ENCODE peak calls at places on chromosomes 6 and 20, in seven cellular contexts. S, D, T, N, Y, J and Z are unnamed samples.

GRCh38 chr6:32152414-32153251 is 894 bp upstream of the PRRT1 start:
- DNase-seq in S (no peak), D (peak), T (no peak), N (no peak), Y (peak), J (peak), Z (peak)

GRCh38 chr20:1934578-1935573 is 39.7 kb downstream of the SIRPA start:
- DNase-seq in S (no peak), D (peak), T (no peak), N (no peak), Y (peak), J (peak), Z (peak)

GRCh38 chr20:47799116-47799715 is 13.9 kb upstream of the SULF2 start:
- DNase-seq in S (no peak), D (peak), T (no peak), N (no peak), Y (no peak), J (no peak), Z (no peak)

GRCh38 chr6:27812078-27812804 is 100.0 kb downstream of the OR2B2 start:
- DNase-seq in S (no peak), D (no peak), T (peak), N (no peak), Y (peak), J (no peak), Z (no peak)

GRCh38 chr20:14992071-14992654 is 654.8 kb upstream of the FLRT3 start:
- DNase-seq in S (no peak), D (peak), T (no peak), N (no peak), Y (no peak), J (peak), Z (no peak)

GRCh38 chr6:158027590-158028285 is 46.1 kb downstream of the SYNJ2 start:
- DNase-seq in S (no peak), D (no peak), T (peak), N (no peak), Y (no peak), J (no peak), Z (no peak)

GRCh38 chr6:75893058-75893775 is 144.2 kb downstream of the MYO6 start:
- DNase-seq in S (peak), D (peak), T (peak), N (no peak), Y (peak), J (peak), Z (peak)

GRCh38 chr6:112252571-112253504 is 1.5 kb downstream of the LAMA4 start:
- DNase-seq in S (no peak), D (peak), T (no peak), N (no peak), Y (no peak), J (peak), Z (peak)

GRCh38 chr6:170532867-170533488 is 20.1 kb downstream of the PSMB1 start:
- DNase-seq in S (no peak), D (no peak), T (no peak), N (no peak), Y (no peak), J (no peak), Z (no peak)

GRCh38 chr6:153012856-153013255 is 10.3 kb upstream of the MTRF1L start:
- DNase-seq in S (no peak), D (no peak), T (no peak), N (no peak), Y (no peak), J (peak), Z (peak)

GRCh38 chr6:292506-293184 is 358 bp downstream of the DUSP22 start:
- DNase-seq in S (peak), D (peak), T (no peak), N (peak), Y (peak), J (peak), Z (no peak)

GRCh38 chr6:13653296-13653695 is 38.2 kb downstream of the NOL7 start:
- DNase-seq in S (no peak), D (no peak), T (no peak), N (no peak), Y (peak), J (no peak), Z (peak)

GRCh38 chr20:36493801-36494114 is 47.6 kb upstream of the MYL9 start:
- DNase-seq in S (no peak), D (peak), T (peak), N (no peak), Y (peak), J (peak), Z (peak)

GRCh38 chr6:127420558-127420957 is 38.6 kb downstream of the KIAA0408 start:
- DNase-seq in S (peak), D (peak), T (peak), N (peak), Y (peak), J (peak), Z (peak)

GRCh38 chr20:21640556-21640955 is 64.9 kb upstream of the PAX1 start:
- DNase-seq in S (peak), D (no peak), T (peak), N (no peak), Y (no peak), J (no peak), Z (no peak)

GRCh38 chr20:19887566-19888268 is 129.4 kb upstream of the NAA20 start:
- DNase-seq in S (no peak), D (no peak), T (no peak), N (no peak), Y (no peak), J (no peak), Z (peak)